ENCODE peak calls at places on chromosome 19, in nine cellular contexts. One of them, this sample, is unnamed. For H3K36me3 and H3K4me1, the result is how much of the 10 kb centered on the place peaks cover.

GRCh38 chr19:45215391-45216191 is 29.6 kb downstream of the EXOC3L2 start:
- DNase-seq in mucosa of descending colon: no peak
- DNase-seq in tibial artery: no peak
- DNase-seq in OCI-LY7: no peak
- DNase-seq in cardiac muscle cell: peak
- DNase-seq in SK-N-SH: peak
- DNase-seq in naive thymus-derived CD4-positive, alpha-beta T cell: no peak
- DNase-seq in thoracic aorta: no peak
- DNase-seq in body of pancreas: peak
- DNase-seq in this sample: no peak

GRCh38 chr19:33375760-33376159 is 2.3 kb downstream of the CEBPG start:
- DNase-seq in OCI-LY7: no peak
- DNase-seq in cardiac muscle cell: no peak
- DNase-seq in mucosa of descending colon: no peak
- DNase-seq in naive thymus-derived CD4-positive, alpha-beta T cell: no peak
- DNase-seq in body of pancreas: no peak
- DNase-seq in thoracic aorta: no peak
- DNase-seq in tibial artery: no peak
- DNase-seq in SK-N-SH: no peak
- DNase-seq in this sample: no peak

GRCh38 chr19:45294291-45295029 is 28.2 kb downstream of the CKM start:
- DNase-seq in tibial artery: peak
- DNase-seq in cardiac muscle cell: peak
- DNase-seq in naive thymus-derived CD4-positive, alpha-beta T cell: no peak
- DNase-seq in OCI-LY7: no peak
- DNase-seq in mucosa of descending colon: no peak
- DNase-seq in body of pancreas: peak
- DNase-seq in thoracic aorta: no peak
- DNase-seq in SK-N-SH: no peak
- DNase-seq in this sample: no peak

GRCh38 chr19:4909172-4909896 is at the start of gene UHRF1:
- DNase-seq in body of pancreas: no peak
- DNase-seq in cardiac muscle cell: peak
- DNase-seq in tibial artery: no peak
- DNase-seq in OCI-LY7: peak
- DNase-seq in naive thymus-derived CD4-positive, alpha-beta T cell: peak
- DNase-seq in thoracic aorta: no peak
- DNase-seq in SK-N-SH: peak
- DNase-seq in mucosa of descending colon: peak
- DNase-seq in this sample: peak

GRCh38 chr19:35228177-35228930 is at the start of gene FAM187B:
- DNase-seq in naive thymus-derived CD4-positive, alpha-beta T cell: no peak
- DNase-seq in tibial artery: no peak
- DNase-seq in OCI-LY7: no peak
- DNase-seq in thoracic aorta: no peak
- DNase-seq in SK-N-SH: no peak
- DNase-seq in body of pancreas: no peak
- DNase-seq in cardiac muscle cell: no peak
- DNase-seq in mucosa of descending colon: no peak
- DNase-seq in this sample: no peak

GRCh38 chr19:3746371-3747056 is 15.0 kb downstream of the APBA3 start:
- DNase-seq in SK-N-SH: no peak
- DNase-seq in OCI-LY7: no peak
- DNase-seq in body of pancreas: no peak
- DNase-seq in thoracic aorta: no peak
- DNase-seq in cardiac muscle cell: no peak
- DNase-seq in tibial artery: no peak
- DNase-seq in mucosa of descending colon: no peak
- DNase-seq in naive thymus-derived CD4-positive, alpha-beta T cell: no peak
- DNase-seq in this sample: no peak

GRCh38 chr19:3945838-3946237 is 13.0 kb downstream of the NMRK2 start:
- DNase-seq in thoracic aorta: no peak
- DNase-seq in OCI-LY7: no peak
- DNase-seq in cardiac muscle cell: no peak
- DNase-seq in naive thymus-derived CD4-positive, alpha-beta T cell: no peak
- DNase-seq in mucosa of descending colon: no peak
- DNase-seq in tibial artery: no peak
- DNase-seq in SK-N-SH: no peak
- DNase-seq in body of pancreas: no peak
- DNase-seq in this sample: no peak

GRCh38 chr19:38975861-38976271 is 324 bp upstream of the FBXO17 start:
- DNase-seq in OCI-LY7: no peak
- DNase-seq in cardiac muscle cell: no peak
- DNase-seq in mucosa of descending colon: no peak
- DNase-seq in thoracic aorta: no peak
- DNase-seq in SK-N-SH: no peak
- DNase-seq in naive thymus-derived CD4-positive, alpha-beta T cell: no peak
- DNase-seq in body of pancreas: peak
- DNase-seq in tibial artery: no peak
- DNase-seq in this sample: no peak

GRCh38 chr19:40612831-40613668 is 11.9 kb downstream of the LTBP4 start:
- DNase-seq in naive thymus-derived CD4-positive, alpha-beta T cell: peak
- DNase-seq in thoracic aorta: no peak
- DNase-seq in mucosa of descending colon: peak
- DNase-seq in body of pancreas: peak
- DNase-seq in tibial artery: no peak
- DNase-seq in SK-N-SH: peak
- DNase-seq in OCI-LY7: peak
- DNase-seq in cardiac muscle cell: peak
- DNase-seq in this sample: peak

GRCh38 chr19:10694706-10695105 is 6.5 kb upstream of the QTRT1 start:
- DNase-seq in mucosa of descending colon: no peak
- DNase-seq in body of pancreas: no peak
- DNase-seq in naive thymus-derived CD4-positive, alpha-beta T cell: no peak
- DNase-seq in tibial artery: no peak
- DNase-seq in OCI-LY7: no peak
- DNase-seq in thoracic aorta: no peak
- DNase-seq in cardiac muscle cell: no peak
- DNase-seq in SK-N-SH: no peak
- DNase-seq in this sample: no peak

GRCh38 chr19:51407631-51408131 is 9.8 kb downstream of the SIGLEC10 start:
- DNase-seq in cardiac muscle cell: peak
- DNase-seq in tibial artery: no peak
- DNase-seq in OCI-LY7: peak
- DNase-seq in body of pancreas: peak
- DNase-seq in SK-N-SH: no peak
- DNase-seq in thoracic aorta: no peak
- DNase-seq in naive thymus-derived CD4-positive, alpha-beta T cell: no peak
- DNase-seq in mucosa of descending colon: peak
- DNase-seq in this sample: no peak

GRCh38 chr19:35458821-35459391 is 10.8 kb downstream of the FFAR2 start:
- DNase-seq in body of pancreas: peak
- DNase-seq in tibial artery: no peak
- DNase-seq in naive thymus-derived CD4-positive, alpha-beta T cell: no peak
- DNase-seq in SK-N-SH: no peak
- DNase-seq in thoracic aorta: no peak
- DNase-seq in mucosa of descending colon: peak
- DNase-seq in OCI-LY7: peak
- DNase-seq in cardiac muscle cell: no peak
- DNase-seq in this sample: no peak

GRCh38 chr19:5804516-5805464 is at the start of gene NRTN:
- DNase-seq in cardiac muscle cell: peak
- DNase-seq in OCI-LY7: peak
- DNase-seq in SK-N-SH: peak
- DNase-seq in naive thymus-derived CD4-positive, alpha-beta T cell: peak
- DNase-seq in body of pancreas: peak
- DNase-seq in mucosa of descending colon: peak
- DNase-seq in thoracic aorta: no peak
- DNase-seq in tibial artery: no peak
- DNase-seq in this sample: peak

GRCh38 chr19:35712529-35712909 is 5.3 kb upstream of the KMT2B start:
- DNase-seq in body of pancreas: no peak
- DNase-seq in naive thymus-derived CD4-positive, alpha-beta T cell: no peak
- DNase-seq in cardiac muscle cell: no peak
- DNase-seq in SK-N-SH: no peak
- DNase-seq in mucosa of descending colon: no peak
- DNase-seq in thoracic aorta: no peak
- DNase-seq in OCI-LY7: no peak
- DNase-seq in tibial artery: no peak
- DNase-seq in this sample: no peak

GRCh38 chr19:54151362-54152035 is 8.0 kb downstream of the LENG1 start:
- DNase-seq in body of pancreas: no peak
- DNase-seq in naive thymus-derived CD4-positive, alpha-beta T cell: no peak
- DNase-seq in mucosa of descending colon: no peak
- DNase-seq in cardiac muscle cell: no peak
- DNase-seq in SK-N-SH: no peak
- DNase-seq in OCI-LY7: no peak
- DNase-seq in tibial artery: no peak
- DNase-seq in thoracic aorta: no peak
- DNase-seq in this sample: no peak
- H3K36me3 ChIP-seq in body of pancreas: under half
- H3K36me3 ChIP-seq in naive thymus-derived CD4-positive, alpha-beta T cell: under half
- H3K36me3 ChIP-seq in mucosa of descending colon: under half
- H3K36me3 ChIP-seq in cardiac muscle cell: half or more
- H3K36me3 ChIP-seq in SK-N-SH: half or more
- H3K36me3 ChIP-seq in OCI-LY7: half or more
- H3K36me3 ChIP-seq in tibial artery: half or more
- H3K36me3 ChIP-seq in thoracic aorta: half or more
- H3K36me3 ChIP-seq in this sample: half or more

GRCh38 chr19:1255186-1256161 is 7.1 kb downstream of the MIDN start:
- DNase-seq in OCI-LY7: no peak
- DNase-seq in tibial artery: no peak
- DNase-seq in SK-N-SH: no peak
- DNase-seq in body of pancreas: peak
- DNase-seq in mucosa of descending colon: peak
- DNase-seq in cardiac muscle cell: no peak
- DNase-seq in naive thymus-derived CD4-positive, alpha-beta T cell: no peak
- DNase-seq in thoracic aorta: no peak
- DNase-seq in this sample: no peak
- H3K4me1 ChIP-seq in OCI-LY7: half or more
- H3K4me1 ChIP-seq in tibial artery: under half
- H3K4me1 ChIP-seq in SK-N-SH: under half
- H3K4me1 ChIP-seq in body of pancreas: half or more
- H3K4me1 ChIP-seq in mucosa of descending colon: half or more
- H3K4me1 ChIP-seq in cardiac muscle cell: under half
- H3K4me1 ChIP-seq in naive thymus-derived CD4-positive, alpha-beta T cell: half or more
- H3K4me1 ChIP-seq in thoracic aorta: half or more
- H3K4me1 ChIP-seq in this sample: under half

GRCh38 chr19:54207908-54208783 is 7.5 kb downstream of the RPS9 start:
- DNase-seq in mucosa of descending colon: peak
- DNase-seq in SK-N-SH: no peak
- DNase-seq in body of pancreas: peak
- DNase-seq in tibial artery: no peak
- DNase-seq in OCI-LY7: no peak
- DNase-seq in thoracic aorta: no peak
- DNase-seq in naive thymus-derived CD4-positive, alpha-beta T cell: peak
- DNase-seq in cardiac muscle cell: no peak
- DNase-seq in this sample: no peak

GRCh38 chr19:54209058-54209747 is 8.5 kb downstream of the RPS9 start:
- DNase-seq in body of pancreas: peak
- DNase-seq in OCI-LY7: no peak
- DNase-seq in tibial artery: no peak
- DNase-seq in thoracic aorta: no peak
- DNase-seq in SK-N-SH: peak
- DNase-seq in naive thymus-derived CD4-positive, alpha-beta T cell: no peak
- DNase-seq in mucosa of descending colon: no peak
- DNase-seq in cardiac muscle cell: no peak
- DNase-seq in this sample: no peak

GRCh38 chr19:54211214-54211613 is 10.6 kb downstream of the RPS9 start:
- DNase-seq in SK-N-SH: peak
- DNase-seq in thoracic aorta: no peak
- DNase-seq in tibial artery: no peak
- DNase-seq in naive thymus-derived CD4-positive, alpha-beta T cell: no peak
- DNase-seq in OCI-LY7: no peak
- DNase-seq in mucosa of descending colon: no peak
- DNase-seq in cardiac muscle cell: no peak
- DNase-seq in body of pancreas: no peak
- DNase-seq in this sample: no peak

GRCh38 chr19:54208784-54209057 is 8.1 kb downstream of the RPS9 start:
- DNase-seq in thoracic aorta: no peak
- DNase-seq in body of pancreas: peak
- DNase-seq in OCI-LY7: no peak
- DNase-seq in mucosa of descending colon: no peak
- DNase-seq in tibial artery: no peak
- DNase-seq in naive thymus-derived CD4-positive, alpha-beta T cell: no peak
- DNase-seq in SK-N-SH: no peak
- DNase-seq in cardiac muscle cell: no peak
- DNase-seq in this sample: no peak

DNA sequence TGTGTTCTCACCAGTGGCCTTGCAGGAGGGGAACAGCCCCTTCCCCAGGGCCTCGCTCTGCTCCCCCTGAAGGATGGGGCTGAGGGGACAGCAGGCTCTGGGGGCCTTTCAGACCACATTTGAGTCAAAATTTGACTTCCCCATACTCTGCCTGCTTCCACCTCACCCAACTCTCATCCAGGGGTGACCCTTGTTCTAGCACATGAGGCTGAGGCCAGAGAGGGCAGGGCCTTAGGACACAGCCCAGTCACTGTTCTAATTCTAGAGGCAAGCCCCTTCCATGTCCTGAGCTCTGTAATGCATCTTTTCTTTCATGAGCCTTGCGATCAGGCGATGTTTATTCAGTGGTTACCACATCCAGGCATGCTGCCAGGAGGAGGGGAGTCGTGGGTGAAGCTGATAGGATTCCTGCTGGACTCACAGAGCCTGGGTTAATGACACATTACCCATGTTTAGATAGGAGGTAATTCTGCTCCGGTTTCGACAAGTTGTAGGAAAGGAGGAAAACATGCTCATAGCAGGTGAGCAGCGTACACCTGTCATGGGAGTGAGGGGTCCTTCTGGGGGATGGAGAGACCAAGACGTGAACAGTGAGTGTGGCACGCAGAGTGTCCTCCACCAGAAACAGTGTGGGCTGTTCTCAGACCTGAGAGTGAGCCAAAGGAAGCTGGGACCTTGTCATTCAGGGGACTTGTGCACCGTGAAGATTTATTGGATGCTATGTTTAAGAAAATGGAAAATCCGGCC is 9.3 kb downstream of the RPS9 start:
- DNase-seq in cardiac muscle cell: peak
- DNase-seq in tibial artery: peak
- DNase-seq in body of pancreas: peak
- DNase-seq in mucosa of descending colon: peak
- DNase-seq in naive thymus-derived CD4-positive, alpha-beta T cell: no peak
- DNase-seq in OCI-LY7: no peak
- DNase-seq in SK-N-SH: peak
- DNase-seq in thoracic aorta: peak
- DNase-seq in this sample: peak
- H3K36me3 ChIP-seq in cardiac muscle cell: under half
- H3K36me3 ChIP-seq in tibial artery: under half
- H3K36me3 ChIP-seq in body of pancreas: under half
- H3K36me3 ChIP-seq in mucosa of descending colon: under half
- H3K36me3 ChIP-seq in naive thymus-derived CD4-positive, alpha-beta T cell: under half
- H3K36me3 ChIP-seq in OCI-LY7: half or more
- H3K36me3 ChIP-seq in SK-N-SH: under half
- H3K36me3 ChIP-seq in thoracic aorta: under half
- H3K36me3 ChIP-seq in this sample: under half

DNA sequence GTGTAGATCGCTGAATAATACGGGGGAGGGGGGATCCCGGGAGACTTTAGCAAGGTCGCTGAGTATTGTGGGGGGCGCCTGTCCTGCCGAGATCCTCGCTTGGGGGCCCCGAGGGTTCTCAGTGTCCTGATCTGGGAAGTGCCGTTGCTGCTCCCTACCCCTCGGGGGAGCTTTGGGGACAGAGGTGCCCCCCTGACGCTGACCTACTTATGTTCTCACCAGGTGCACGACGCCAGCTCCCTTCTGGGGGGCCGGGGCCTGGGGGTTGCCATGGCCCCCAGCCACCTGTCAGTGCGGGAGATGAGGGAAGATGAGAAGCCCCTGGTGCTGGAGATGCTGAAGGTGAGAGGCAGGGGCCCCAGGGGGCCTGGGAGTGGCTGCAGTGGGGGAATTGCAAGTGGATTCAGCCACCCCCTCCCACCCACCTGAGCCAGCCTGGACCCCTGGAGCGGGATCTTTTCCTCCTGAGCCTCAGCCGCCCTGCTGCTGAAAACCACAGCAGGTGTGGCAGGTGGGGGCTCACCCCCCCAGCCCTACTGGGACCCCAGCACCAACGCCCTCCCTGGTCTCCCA is 537 bp downstream of the NAT14 start:
- DNase-seq in mucosa of descending colon: no peak
- DNase-seq in OCI-LY7: peak
- DNase-seq in body of pancreas: no peak
- DNase-seq in tibial artery: no peak
- DNase-seq in naive thymus-derived CD4-positive, alpha-beta T cell: no peak
- DNase-seq in cardiac muscle cell: no peak
- DNase-seq in SK-N-SH: no peak
- DNase-seq in thoracic aorta: no peak
- DNase-seq in this sample: no peak
- H3K4me1 ChIP-seq in mucosa of descending colon: under half
- H3K4me1 ChIP-seq in OCI-LY7: under half
- H3K4me1 ChIP-seq in body of pancreas: under half
- H3K4me1 ChIP-seq in tibial artery: under half
- H3K4me1 ChIP-seq in naive thymus-derived CD4-positive, alpha-beta T cell: under half
- H3K4me1 ChIP-seq in cardiac muscle cell: under half
- H3K4me1 ChIP-seq in SK-N-SH: under half
- H3K4me1 ChIP-seq in thoracic aorta: under half
- H3K4me1 ChIP-seq in this sample: under half